ENCODE peak calls at places on chromosome 21, in seven cellular contexts. Q, B, Y, T, U, V and X are unnamed samples. For H3K4me1 and H3K36me3, the result is how much of the 10 kb centered on the place peaks cover.

GRCh38 chr21:30289414-30289813 is at the start of gene KRTAP25-1:
- DNase-seq in Q (no peak), B (no peak), Y (no peak), T (no peak), U (no peak), V (no peak), X (no peak)

GRCh38 chr21:38888956-38889605 is 83.4 kb downstream of the ETS2 start:
- DNase-seq in Q (peak), B (peak), Y (no peak), T (no peak), U (no peak), V (peak), X (no peak)

GRCh38 chr21:20882462-20883415 is 115.5 kb upstream of the NCAM2 start:
- DNase-seq in Q (peak), B (peak), Y (peak), T (peak), U (peak), V (peak), X (no peak)

GRCh38 chr21:21101911-21102310 is 103.7 kb downstream of the NCAM2 start:
- DNase-seq in Q (no peak), B (peak), Y (peak), T (peak), U (no peak), V (peak), X (no peak)

GRCh38 chr21:38973552-38973951 is 167.8 kb downstream of the ETS2 start:
- DNase-seq in Q (no peak), B (no peak), Y (no peak), T (no peak), U (no peak), V (no peak), X (no peak)

GRCh38 chr21:14306143-14306907 is 76.6 kb downstream of the HSPA13 start:
- DNase-seq in Q (peak), B (peak), Y (no peak), T (peak), U (peak), V (peak), X (no peak)

GRCh38 chr21:39114871-39115658 is 68.2 kb downstream of the PSMG1 start:
- DNase-seq in Q (peak), B (peak), Y (no peak), T (no peak), U (no peak), V (peak), X (peak)

GRCh38 chr21:44383216-44383615 is 29.8 kb downstream of the TRPM2 start:
- DNase-seq in Q (no peak), B (no peak), Y (no peak), T (no peak), U (no peak), V (no peak), X (no peak)

GRCh38 chr21:31088196-31088751 is 50.0 kb upstream of the KRTAP19-8 start:
- DNase-seq in Q (no peak), B (no peak), Y (no peak), T (no peak), U (no peak), V (no peak), X (no peak)

GRCh38 chr21:37758997-37759396 is 157.3 kb downstream of the KCNJ6 start:
- DNase-seq in Q (peak), B (peak), Y (peak), T (peak), U (peak), V (peak), X (peak)

GRCh38 chr21:36706951-36707762 is 8.2 kb downstream of the SIM2 start:
- DNase-seq in Q (peak), B (no peak), Y (peak), T (peak), U (no peak), V (peak), X (no peak)

GRCh38 chr21:40902993-40903392 is 56.0 kb upstream of the DSCAM start:
- DNase-seq in Q (no peak), B (no peak), Y (no peak), T (peak), U (no peak), V (no peak), X (no peak)

GRCh38 chr21:21057349-21058062 is 59.3 kb downstream of the NCAM2 start:
- DNase-seq in Q (no peak), B (no peak), Y (no peak), T (no peak), U (no peak), V (no peak), X (no peak)

GRCh38 chr21:33041981-33042380 is 16.2 kb downstream of the OLIG2 start:
- DNase-seq in Q (peak), B (no peak), Y (no peak), T (no peak), U (no peak), V (peak), X (no peak)

GRCh38 chr21:33036430-33037162 is 10.9 kb downstream of the OLIG2 start:
- DNase-seq in Q (peak), B (no peak), Y (no peak), T (peak), U (peak), V (peak), X (no peak)

GRCh38 chr21:33042812-33043211 is 17.1 kb downstream of the OLIG2 start:
- DNase-seq in Q (peak), B (peak), Y (no peak), T (no peak), U (peak), V (peak), X (peak)

GRCh38 chr21:33040215-33040614 is 14.5 kb downstream of the OLIG2 start:
- DNase-seq in Q (no peak), B (no peak), Y (no peak), T (no peak), U (no peak), V (no peak), X (no peak)

DNA sequence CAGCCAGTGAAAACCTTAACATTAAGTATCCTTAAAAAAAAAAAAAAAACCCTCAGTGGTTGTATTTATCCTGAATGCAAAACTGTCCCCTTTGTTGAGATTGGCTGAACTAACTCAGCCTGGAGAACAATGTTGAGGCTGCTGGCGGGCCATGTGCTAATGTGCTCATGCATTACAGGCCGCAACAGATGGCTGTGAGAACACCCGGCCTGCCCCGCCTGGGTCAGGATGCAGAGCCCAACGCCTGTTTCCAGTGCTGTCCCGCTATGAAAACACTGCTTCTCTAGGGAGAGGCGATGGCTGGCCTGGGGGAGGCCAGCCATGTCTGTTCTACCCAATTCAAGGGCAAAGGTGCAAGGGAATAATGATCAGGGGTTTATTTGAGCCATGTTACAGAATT is 13.8 kb downstream of the OLIG2 start:
- DNase-seq in Q (no peak), B (no peak), Y (peak), T (no peak), U (no peak), V (no peak), X (no peak)
- H3K4me1 ChIP-seq in Q (under half), B (under half), Y (under half), T (under half), U (under half), V (under half), X (under half)

DNA sequence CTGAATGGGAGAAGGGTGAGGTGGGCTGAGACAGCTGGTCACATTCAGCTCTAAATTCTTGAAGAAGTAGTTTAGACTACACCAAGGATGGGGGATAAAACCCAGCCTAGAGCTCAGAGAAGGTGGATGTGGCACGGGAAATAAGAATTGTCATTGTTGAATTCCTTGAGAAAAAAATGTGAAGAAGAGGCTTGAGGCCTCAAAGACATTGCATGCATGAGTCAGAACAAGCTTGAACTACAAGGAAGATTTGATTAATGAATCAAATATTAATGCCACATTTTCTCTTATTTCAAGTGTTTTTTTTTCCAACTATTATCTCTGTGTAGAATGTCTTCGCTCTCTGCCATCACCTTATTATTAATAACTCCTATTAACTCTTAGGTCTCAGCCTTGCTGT is 58.9 kb downstream of the MAP3K7CL start:
- DNase-seq in Q (peak), B (no peak), Y (no peak), T (no peak), U (no peak), V (peak), X (no peak)
- H3K36me3 ChIP-seq in Q (under half), B (under half), Y (under half), T (under half), U (under half), V (under half), X (under half)

GRCh38 chr21:16304700-16305099 is 574.9 kb downstream of the USP25 start:
- DNase-seq in Q (no peak), B (no peak), Y (no peak), T (no peak), U (peak), V (no peak), X (no peak)
- H3K9ac ChIP-seq in Q (no peak), B (peak), Y (no peak), T (no peak), U (peak), V (no peak), X (no peak)

GRCh38 chr21:45472445-45473365 is 67.7 kb downstream of the COL18A1 start:
- DNase-seq in Q (no peak), B (no peak), Y (no peak), T (no peak), U (no peak), V (no peak), X (no peak)

GRCh38 chr21:45473496-45474322 is 68.5 kb downstream of the SLC19A1 start:
- DNase-seq in Q (peak), B (no peak), Y (no peak), T (no peak), U (no peak), V (peak), X (no peak)

GRCh38 chr21:45475004-45475685 is 67.1 kb downstream of the SLC19A1 start:
- DNase-seq in Q (no peak), B (no peak), Y (no peak), T (no peak), U (no peak), V (no peak), X (no peak)

GRCh38 chr21:45475797-45476570 is 66.3 kb downstream of the SLC19A1 start:
- DNase-seq in Q (no peak), B (no peak), Y (no peak), T (no peak), U (no peak), V (no peak), X (no peak)

GRCh38 chr21:45474323-45474950 is 67.8 kb downstream of the SLC19A1 start:
- DNase-seq in Q (no peak), B (no peak), Y (no peak), T (no peak), U (no peak), V (no peak), X (no peak)
- H3K4me1 ChIP-seq in Q (under half), B (under half), Y (under half), T (under half), U (under half), V (under half), X (under half)

GRCh38 chr21:42523211-42523610 is 9.6 kb downstream of the SLC37A1 start:
- DNase-seq in Q (no peak), B (no peak), Y (no peak), T (no peak), U (no peak), V (no peak), X (no peak)
- H3K36me3 ChIP-seq in Q (under half), B (under half), Y (under half), T (under half), U (under half), V (under half), X (under half)

GRCh38 chr21:35051287-35051818 is 2.3 kb upstream of the RUNX1 start:
- DNase-seq in Q (peak), B (no peak), Y (peak), T (peak), U (peak), V (peak), X (peak)

GRCh38 chr21:35050348-35051286 is 1.5 kb upstream of the RUNX1 start:
- DNase-seq in Q (peak), B (no peak), Y (no peak), T (no peak), U (no peak), V (peak), X (peak)

GRCh38 chr21:35052786-35053185 is 3.7 kb upstream of the RUNX1 start:
- DNase-seq in Q (no peak), B (no peak), Y (no peak), T (no peak), U (no peak), V (no peak), X (no peak)

GRCh38 chr21:35057428-35057827 is 8.3 kb upstream of the RUNX1 start:
- DNase-seq in Q (no peak), B (no peak), Y (no peak), T (no peak), U (no peak), V (no peak), X (no peak)

DNA sequence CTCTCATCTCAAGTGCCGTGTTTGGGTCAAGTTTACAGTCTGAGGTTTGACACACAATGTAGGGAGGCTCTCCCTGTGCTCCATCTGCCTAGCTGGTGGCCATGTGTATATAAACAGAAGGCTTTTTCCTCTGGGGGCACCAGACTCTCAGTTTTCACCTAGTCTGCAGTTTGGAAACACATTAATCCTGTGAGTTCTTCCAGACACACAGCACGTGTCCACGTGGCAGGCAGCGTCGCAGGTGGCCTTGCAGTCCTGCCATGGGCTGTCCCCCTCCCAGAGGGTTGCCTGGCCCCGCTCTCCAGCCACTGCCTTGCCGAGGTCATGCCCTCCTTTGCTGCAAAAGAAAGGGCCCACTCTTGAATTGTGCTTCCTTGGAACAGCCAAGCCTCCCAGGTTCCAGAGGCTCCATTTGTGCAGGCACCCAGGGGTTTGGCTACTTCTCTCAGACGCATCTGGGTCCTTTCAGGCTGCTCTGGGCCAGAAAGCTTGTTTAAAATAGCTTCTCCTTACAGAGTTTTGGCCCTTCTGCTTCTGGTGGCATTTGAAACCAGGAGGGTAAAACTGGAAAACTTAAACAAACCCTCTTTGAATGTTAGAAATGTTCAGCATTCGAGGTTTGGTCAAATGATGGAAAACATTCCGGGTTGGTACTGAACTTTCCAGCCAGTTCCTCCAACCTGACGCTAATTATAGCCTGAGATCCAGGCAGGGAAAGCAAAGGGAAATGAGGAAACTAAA is 4.4 kb upstream of the RUNX1 start:
- DNase-seq in Q (no peak), B (no peak), Y (peak), T (no peak), U (no peak), V (no peak), X (no peak)
- H3K9ac ChIP-seq in Q (no peak), B (no peak), Y (no peak), T (no peak), U (no peak), V (no peak), X (no peak)